ENCODE peak calls at places on chromosome 22, in five cellular contexts. T is RWPE2, B is omental fat pad, X is left ventricle myocardium inferior, Z is BE2C. E is an unnamed sample.
A peak's percentile ranks its signal among the peaks of the same experiment; 100 is the strongest.

GRCh38 chr22:49492308-49492707 is 335.4 kb downstream of the BRD1 start:
- DNase-seq in T (no peak), B (no peak), X (no peak), Z (no peak), E (no peak)

GRCh38 chr22:41699264-41700104 is at the start of gene MEI1:
- DNase-seq in T (peak; percentile 82), B (peak; percentile 61), X (peak; percentile 87), Z (peak; percentile 75), E (no peak)

GRCh38 chr22:24118689-24119384 is 62.5 kb upstream of the SUSD2 start:
- DNase-seq in T (no peak), B (no peak), X (peak; percentile 79), Z (no peak), E (no peak)

GRCh38 chr22:19974233-19974861 is 32.7 kb upstream of the TXNRD2 start:
- DNase-seq in T (no peak), B (no peak), X (no peak), Z (peak; percentile 94), E (peak; percentile 84)

GRCh38 chr22:20441631-20442484 is 4.2 kb upstream of the SCARF2 start:
- DNase-seq in T (no peak), B (no peak), X (no peak), Z (peak; percentile 13), E (no peak)

GRCh38 chr22:47322854-47323253 is 560.4 kb downstream of the TBC1D22A start:
- DNase-seq in T (no peak), B (no peak), X (no peak), Z (no peak), E (no peak)

GRCh38 chr22:40818747-40819662 is at the start of gene SLC25A17:
- DNase-seq in T (peak; percentile 87), B (peak; percentile 76), X (peak; percentile 90), Z (peak; percentile 93), E (peak; percentile 87)

GRCh38 chr22:44547371-44547770 is 49.3 kb upstream of the RTL6 start:
- DNase-seq in T (peak; percentile 15), B (no peak), X (no peak), Z (no peak), E (no peak)

GRCh38 chr22:18078329-18079041 is 695 bp downstream of the PEX26 start:
- DNase-seq in T (no peak), B (no peak), X (no peak), Z (peak; percentile 38), E (peak; percentile 29)

GRCh38 chr22:20904008-20904979 is 12.9 kb upstream of the CRKL start:
- DNase-seq in T (peak; percentile 73), B (no peak), X (no peak), Z (no peak), E (no peak)

GRCh38 chr22:31676700-31677099 is 14.7 kb upstream of the PISD start:
- DNase-seq in T (peak; percentile 97), B (peak; percentile 88), X (peak; percentile 95), Z (peak; percentile 96), E (peak; percentile 12)

GRCh38 chr22:38872172-38872830 is at the start of gene CBX6:
- DNase-seq in T (peak; percentile 85), B (peak; percentile 84), X (peak; percentile 98), Z (peak; percentile 97), E (peak; percentile 95)

GRCh38 chr22:32080904-32081303 is 37.8 kb downstream of the SLC5A1 start:
- DNase-seq in T (no peak), B (no peak), X (no peak), Z (peak; percentile 33), E (peak; percentile 25)

GRCh38 chr22:38313384-38313955 is 3.8 kb downstream of the CSNK1E start:
- DNase-seq in T (peak; percentile 98), B (no peak), X (peak; percentile 78), Z (no peak), E (no peak)

GRCh38 chr22:18115844-18116480 is 5.4 kb downstream of the TUBA8 start:
- DNase-seq in T (no peak), B (no peak), X (no peak), Z (no peak), E (no peak)

GRCh38 chr22:50048066-50048765 is 9.9 kb downstream of the TTLL8 start:
- DNase-seq in T (no peak), B (no peak), X (no peak), Z (no peak), E (no peak)

GRCh38 chr22:50536231-50536630 is 6.4 kb upstream of the TYMP start:
- DNase-seq in T (no peak), B (no peak), X (no peak), Z (no peak), E (no peak)

GRCh38 chr22:27578937-27579617 is 222.5 kb downstream of the MN1 start:
- DNase-seq in T (no peak), B (no peak), X (no peak), Z (no peak), E (no peak)

GRCh38 chr22:17436981-17437410 is 67.7 kb downstream of the CECR2 start:
- DNase-seq in T (no peak), B (no peak), X (no peak), Z (no peak), E (no peak)

GRCh38 chr22:20391222-20391621 is 2.7 kb upstream of the ZNF74 start:
- DNase-seq in T (no peak), B (no peak), X (no peak), Z (no peak), E (no peak)

GRCh38 chr22:31223786-31224191 is 11.7 kb downstream of the LIMK2 start:
- DNase-seq in T (no peak), B (no peak), X (no peak), Z (no peak), E (no peak)

GRCh38 chr22:24697671-24698082 is 76.8 kb downstream of the PIWIL3 start:
- DNase-seq in T (no peak), B (no peak), X (peak; percentile 51), Z (no peak), E (no peak)

GRCh38 chr22:29044657-29045176 is 16.9 kb downstream of the C22orf31 start:
- DNase-seq in T (no peak), B (no peak), X (no peak), Z (no peak), E (no peak)

GRCh38 chr22:33210129-33210784 is 152.1 kb upstream of the SYN3 start:
- DNase-seq in T (no peak), B (no peak), X (no peak), Z (peak; percentile 38), E (peak; percentile 46)

GRCh38 chr22:49976439-49977175 is 16.0 kb downstream of the PIM3 start:
- DNase-seq in T (no peak), B (peak; percentile 21), X (no peak), Z (no peak), E (no peak)

GRCh38 chr22:19523240-19524169 is 705 bp downstream of the CLDN5 start:
- DNase-seq in T (no peak), B (no peak), X (no peak), Z (no peak), E (no peak)

GRCh38 chr22:39959640-39960447 is at the start of gene TMA7B:
- DNase-seq in T (no peak), B (no peak), X (no peak), Z (peak; percentile 79), E (no peak)

GRCh38 chr22:43118953-43119458 is 8.5 kb downstream of the BIK start:
- DNase-seq in T (no peak), B (no peak), X (no peak), Z (peak; percentile 75), E (no peak)
- TF ChIP-seq CTCF in T (no peak), B (no peak), X (no peak), Z (no peak), E (no peak)

GRCh38 chr22:36405671-36406070 is 17.9 kb upstream of the MYH9 start:
- DNase-seq in T (no peak), B (no peak), X (no peak), Z (no peak), E (no peak)
- TF ChIP-seq CTCF in T (peak; percentile 33), B (no peak), X (no peak), Z (no peak), E (no peak)

GRCh38 chr22:25898707-25899365 is 156.8 kb downstream of the MYO18B start:
- DNase-seq in T (no peak), B (no peak), X (no peak), Z (no peak), E (peak; percentile 30)
- TF ChIP-seq CTCF in T (no peak), B (no peak), X (peak; percentile 21), Z (peak; percentile 62), E (peak; percentile 59)

GRCh38 chr22:46108564-46109473 is 41.5 kb upstream of the PPARA start:
- DNase-seq in T (no peak), B (no peak), X (peak; percentile 68), Z (peak; percentile 80), E (peak; percentile 42)
- TF ChIP-seq CTCF in T (no peak), B (no peak), X (peak; percentile 15), Z (no peak), E (no peak)

E was measured in WERI-Rb-1.